ENCODE peak calls at places on chromosomes 11 and 22, in five cellular contexts. One of them, this sample, is unnamed.

GRCh38 chr22:40855104-40855959 is 1.1 kb downstream of the ST13 start:
- DNase-seq in amniotic stem cell: no peak
- DNase-seq in stimulated activated CD4-positive, alpha-beta T cell treated with anti-CD3 and anti-CD28 coated beads, Interleukin-12 subunit alpha, Interleukin-12 subunit beta, amount 100 ng/mL, for 4 hours: no peak
- DNase-seq in anterior cingulate cortex: no peak
- DNase-seq in right cardiac atrium: no peak
- DNase-seq in this sample: no peak

GRCh38 chr11:3949132-3949531 is 93.7 kb downstream of the STIM1 start:
- DNase-seq in amniotic stem cell: no peak
- DNase-seq in right cardiac atrium: no peak
- DNase-seq in anterior cingulate cortex: no peak
- DNase-seq in stimulated activated CD4-positive, alpha-beta T cell treated with anti-CD3 and anti-CD28 coated beads, Interleukin-12 subunit alpha, Interleukin-12 subunit beta, amount 100 ng/mL, for 4 hours: no peak
- DNase-seq in this sample: no peak

GRCh38 chr11:121106812-121107211 is 5.8 kb downstream of the TECTA start:
- DNase-seq in anterior cingulate cortex: no peak
- DNase-seq in stimulated activated CD4-positive, alpha-beta T cell treated with anti-CD3 and anti-CD28 coated beads, Interleukin-12 subunit alpha, Interleukin-12 subunit beta, amount 100 ng/mL, for 4 hours: no peak
- DNase-seq in amniotic stem cell: no peak
- DNase-seq in right cardiac atrium: no peak
- DNase-seq in this sample: no peak

GRCh38 chr11:74702383-74703007 is 28.7 kb downstream of the CHRDL2 start:
- DNase-seq in stimulated activated CD4-positive, alpha-beta T cell treated with anti-CD3 and anti-CD28 coated beads, Interleukin-12 subunit alpha, Interleukin-12 subunit beta, amount 100 ng/mL, for 4 hours: peak
- DNase-seq in amniotic stem cell: peak
- DNase-seq in right cardiac atrium: peak
- DNase-seq in anterior cingulate cortex: peak
- DNase-seq in this sample: no peak

GRCh38 chr11:96147913-96148312 is 195.1 kb downstream of the MAML2 start:
- DNase-seq in right cardiac atrium: no peak
- DNase-seq in anterior cingulate cortex: no peak
- DNase-seq in stimulated activated CD4-positive, alpha-beta T cell treated with anti-CD3 and anti-CD28 coated beads, Interleukin-12 subunit alpha, Interleukin-12 subunit beta, amount 100 ng/mL, for 4 hours: no peak
- DNase-seq in amniotic stem cell: no peak
- DNase-seq in this sample: no peak

GRCh38 chr11:9142732-9143131 is 51.3 kb upstream of the SCUBE2 start:
- DNase-seq in stimulated activated CD4-positive, alpha-beta T cell treated with anti-CD3 and anti-CD28 coated beads, Interleukin-12 subunit alpha, Interleukin-12 subunit beta, amount 100 ng/mL, for 4 hours: no peak
- DNase-seq in anterior cingulate cortex: peak
- DNase-seq in amniotic stem cell: no peak
- DNase-seq in right cardiac atrium: no peak
- DNase-seq in this sample: no peak

GRCh38 chr11:123407124-123407995 is 22.7 kb upstream of the GRAMD1B start:
- DNase-seq in amniotic stem cell: peak
- DNase-seq in anterior cingulate cortex: no peak
- DNase-seq in right cardiac atrium: peak
- DNase-seq in stimulated activated CD4-positive, alpha-beta T cell treated with anti-CD3 and anti-CD28 coated beads, Interleukin-12 subunit alpha, Interleukin-12 subunit beta, amount 100 ng/mL, for 4 hours: peak
- DNase-seq in this sample: no peak

GRCh38 chr22:25081409-25081824 is 118.2 kb upstream of the CRYBB3 start:
- DNase-seq in anterior cingulate cortex: no peak
- DNase-seq in stimulated activated CD4-positive, alpha-beta T cell treated with anti-CD3 and anti-CD28 coated beads, Interleukin-12 subunit alpha, Interleukin-12 subunit beta, amount 100 ng/mL, for 4 hours: peak
- DNase-seq in right cardiac atrium: no peak
- DNase-seq in amniotic stem cell: no peak
- DNase-seq in this sample: no peak

This sample was measured in T1000.